ENCODE peak calls at places on chromosomes 16 and 17, in six cellular contexts. O is IMR-90, Z is SJSA1, Y is H1, L is Karpas-422, G is stomach. U is an unnamed sample.

GRCh38 chr16:73732143-73732542 is 564.5 kb upstream of the PSMD7 start:
- DNase-seq in G (no peak), Z (no peak), L (no peak), O (no peak), Y (no peak), U (no peak)

GRCh38 chr17:74831442-74832146 is 28.1 kb downstream of the GRIN2C start:
- DNase-seq in G (no peak), Y (no peak), Z (no peak), L (no peak), O (no peak), U (no peak)

GRCh38 chr17:34706029-34706428 is 126.6 kb downstream of the TMEM132E start:
- DNase-seq in O (peak; percentile 1), Z (peak; percentile 34), L (peak; percentile 75), Y (no peak), G (no peak), U (no peak)

GRCh38 chr17:44987883-44988195 is 19.7 kb upstream of the C1QL1 start:
- DNase-seq in G (no peak), O (no peak), L (no peak), Y (no peak), Z (no peak), U (no peak)

GRCh38 chr16:77564791-77565390 is 130.1 kb upstream of the ADAMTS18 start:
- DNase-seq in Y (no peak), Z (no peak), L (no peak), O (peak; percentile 8), G (no peak), U (no peak)

GRCh38 chr17:41717408-41718286 is 5.5 kb downstream of the GAST start:
- DNase-seq in G (no peak), L (no peak), O (peak; percentile 33), Y (no peak), Z (no peak), U (no peak)

GRCh38 chr17:57684711-57685498 is 60.2 kb downstream of the CCDC182 start:
- DNase-seq in Z (peak; percentile 31), O (no peak), G (no peak), Y (no peak), L (no peak), U (no peak)

GRCh38 chr17:58331815-58332719 is 3.5 kb upstream of the TSPOAP1 start:
- DNase-seq in Z (no peak), L (peak; percentile 99), G (peak; percentile 74), Y (no peak), O (no peak), U (peak; percentile 97)

GRCh38 chr16:86768999-86769398 is 190.7 kb downstream of the FOXL1 start:
- DNase-seq in O (peak; percentile 27), L (no peak), Y (no peak), G (peak; percentile 48), Z (peak; percentile 58), U (peak; percentile 20)

DNA sequence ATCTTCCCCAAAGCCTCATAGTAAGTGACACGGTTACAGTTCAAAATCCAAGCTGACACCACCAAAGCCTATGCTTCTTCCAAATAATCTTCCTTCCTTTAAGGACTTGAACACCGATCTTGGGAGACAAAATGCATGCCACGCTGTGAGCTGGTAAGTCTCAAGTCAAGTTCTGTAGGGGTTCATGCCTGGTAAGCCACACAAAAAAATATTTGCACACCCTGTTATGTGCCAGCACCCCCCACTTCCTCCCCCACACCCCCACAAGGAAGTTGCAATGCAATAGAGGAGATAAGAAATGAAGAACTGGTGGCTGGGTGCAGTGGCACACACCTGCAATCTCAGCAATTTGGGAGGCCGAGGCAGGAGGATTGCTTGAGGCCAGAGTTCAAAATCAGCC is 5.6 kb downstream of the NOG start:
- DNase-seq in L (no peak), Z (no peak), Y (no peak), O (no peak), G (no peak), U (no peak)
- H3K4me1 ChIP-seq in L (no peaks in the 10 kb centered on the region), Z (peaks cover 41% of the 10 kb centered on the region), Y (peaks cover 4% of the 10 kb centered on the region), O (peaks cover 13% of the 10 kb centered on the region), G (peaks cover 42% of the 10 kb centered on the region), U (peaks cover 31% of the 10 kb centered on the region)

GRCh38 chr17:33637534-33637933 is 344.4 kb upstream of the ASIC2 start:
- DNase-seq in Z (no peak), O (no peak), Y (no peak), G (no peak), L (no peak), U (no peak)

GRCh38 chr17:33640629-33641028 is 347.5 kb upstream of the ASIC2 start:
- DNase-seq in Z (no peak), L (no peak), Y (no peak), O (no peak), G (no peak), U (no peak)

GRCh38 chr17:33642002-33642401 is 348.9 kb upstream of the ASIC2 start:
- DNase-seq in L (peak; percentile 55), G (no peak), O (no peak), Z (no peak), Y (no peak), U (no peak)

GRCh38 chr17:33639103-33639991 is 346.3 kb upstream of the ASIC2 start:
- DNase-seq in Z (no peak), L (no peak), Y (no peak), G (no peak), O (no peak), U (no peak)
- H3K4me1 ChIP-seq in Z (no peaks in the 10 kb centered on the region), L (no peaks in the 10 kb centered on the region), Y (peaks cover 7% of the 10 kb centered on the region), G (no peaks in the 10 kb centered on the region), O (no peaks in the 10 kb centered on the region), U (no peaks in the 10 kb centered on the region)

DNA sequence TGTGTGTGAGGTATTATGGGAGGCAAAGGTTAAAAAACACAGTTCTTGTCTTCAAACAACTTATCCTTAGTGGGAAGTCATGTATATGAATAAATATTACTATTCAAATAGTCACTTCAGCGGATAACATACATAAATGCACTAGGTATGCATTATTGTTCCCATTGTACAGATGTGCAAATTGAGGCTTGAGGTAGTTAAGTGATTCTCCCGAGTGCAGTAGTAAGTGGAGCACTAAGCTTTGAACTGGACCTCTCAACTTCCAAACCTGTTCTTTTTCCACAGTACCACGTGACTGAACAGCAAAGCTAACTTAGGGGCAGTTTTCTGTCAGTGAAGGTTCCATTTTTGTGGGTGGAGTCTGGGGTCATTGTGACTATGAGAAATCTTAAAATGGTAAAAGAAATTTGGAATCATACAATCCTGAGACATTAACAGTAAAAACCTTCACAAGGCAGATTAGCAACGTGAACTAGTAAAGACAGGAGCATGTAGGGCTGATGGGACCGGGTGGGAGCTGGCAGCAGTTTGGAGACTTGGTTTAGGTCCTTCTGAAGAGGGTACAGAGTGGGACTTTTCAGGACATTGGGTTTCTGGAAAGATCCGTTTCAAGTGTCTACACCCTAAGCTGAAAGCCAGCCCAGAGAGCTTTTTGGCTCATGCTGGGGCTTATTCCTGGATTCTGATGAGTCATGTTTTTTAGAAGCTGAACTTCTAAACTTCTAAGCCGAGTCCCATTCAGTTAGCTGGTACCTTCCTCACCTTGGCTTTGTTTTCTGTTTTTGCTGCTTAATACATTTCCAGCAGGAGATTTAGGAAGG is 204.9 kb downstream of the PRKCA start:
- DNase-seq in Y (no peak), Z (no peak), G (no peak), O (peak; percentile 75), L (no peak), U (no peak)
- H3K4me1 ChIP-seq in Y (no peaks in the 10 kb centered on the region), Z (peaks cover 60% of the 10 kb centered on the region), G (peaks cover 59% of the 10 kb centered on the region), O (peaks cover 27% of the 10 kb centered on the region), L (peaks cover 7% of the 10 kb centered on the region), U (no peaks in the 10 kb centered on the region)

GRCh38 chr17:2391597-2392251 is 9.1 kb downstream of the MNT start:
- DNase-seq in Y (no peak), L (no peak), G (no peak), Z (no peak), O (no peak), U (no peak)
- H3K4me1 ChIP-seq in Y (peaks cover 16% of the 10 kb centered on the region), L (peaks cover 45% of the 10 kb centered on the region), G (peaks cover 74% of the 10 kb centered on the region), Z (peaks cover 34% of the 10 kb centered on the region), O (peaks cover 25% of the 10 kb centered on the region), U (peaks cover 45% of the 10 kb centered on the region)

GRCh38 chr17:38564254-38564605 is 41.5 kb downstream of the SRCIN1 start:
- DNase-seq in O (no peak), G (no peak), Z (no peak), Y (no peak), L (no peak), U (no peak)
- H3K4me1 ChIP-seq in O (no peaks in the 10 kb centered on the region), G (peaks cover 15% of the 10 kb centered on the region), Z (peaks cover 5% of the 10 kb centered on the region), Y (peaks cover 36% of the 10 kb centered on the region), L (peaks cover 13% of the 10 kb centered on the region), U (peaks cover 11% of the 10 kb centered on the region)

DNA sequence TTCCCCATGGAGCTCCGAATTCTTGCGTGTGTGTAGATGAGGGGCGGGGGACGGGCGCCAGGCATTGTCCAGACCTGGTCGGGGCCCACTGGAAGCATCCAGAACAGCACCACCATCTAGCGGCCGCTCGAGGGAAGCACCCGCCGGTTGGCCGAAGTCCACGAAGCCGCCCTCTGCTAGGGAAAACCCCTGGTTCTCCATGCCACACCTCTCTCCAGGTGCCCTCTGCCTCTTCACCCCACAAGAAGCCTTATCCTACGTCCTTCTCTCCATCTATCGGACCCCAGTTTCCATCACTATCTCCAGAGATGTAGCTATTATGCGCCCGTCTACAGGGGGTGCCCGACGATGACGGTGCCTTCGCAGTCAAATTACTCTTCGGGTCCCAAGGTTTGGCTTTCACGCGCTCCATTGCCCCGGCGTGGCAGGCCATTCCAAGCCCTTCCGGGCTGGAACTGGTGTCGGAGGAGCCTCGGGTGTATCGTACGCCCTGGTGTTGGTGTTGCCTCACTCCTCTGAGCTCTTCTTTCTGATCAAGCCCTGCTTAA is 617 bp upstream of the SENP3 start:
- DNase-seq in Y (no peak), Z (peak; percentile 88), L (peak; percentile 92), G (peak; percentile 96), O (peak; percentile 76), U (peak; percentile 88)
- H3K4me1 ChIP-seq in Y (peaks cover 22% of the 10 kb centered on the region), Z (peaks cover 14% of the 10 kb centered on the region), L (peaks cover 44% of the 10 kb centered on the region), G (peaks cover 83% of the 10 kb centered on the region), O (peaks cover 9% of the 10 kb centered on the region), U (peaks cover 28% of the 10 kb centered on the region)

GRCh38 chr16:66901626-66902025 is 17.1 kb downstream of the CDH16 start:
- DNase-seq in O (no peak), Z (no peak), G (no peak), Y (no peak), L (no peak), U (no peak)
- H3K4me1 ChIP-seq in O (peaks cover 49% of the 10 kb centered on the region), Z (peaks cover 21% of the 10 kb centered on the region), G (peaks cover 89% of the 10 kb centered on the region), Y (peaks cover 4% of the 10 kb centered on the region), L (peaks cover 11% of the 10 kb centered on the region), U (peaks cover 11% of the 10 kb centered on the region)